ENCODE peak calls at places on chromosomes 16 and 17, in six cellular contexts. W is mesenchymal stem cell, Z is ovary, Q is neuronal stem cell, U is colonic mucosa, C is fibroblast of the aortic adventitia. J is an unnamed sample.

GRCh38 chr17:6496636-6497441 is 52.6 kb downstream of the PIMREG start:
- DNase-seq in W (no peak), Z (no peak), Q (no peak), U (no peak), C (no peak), J (no peak)

GRCh38 chr17:34987232-34987631 is 6.9 kb downstream of the LIG3 start:
- DNase-seq in W (no peak), Z (no peak), Q (no peak), U (no peak), C (no peak), J (no peak)

GRCh38 chr17:7173687-7174602 is 5.2 kb downstream of the ASGR1 start:
- DNase-seq in W (peak; percentile 27), Z (no peak), Q (peak; percentile 67), U (peak; percentile 57), C (no peak), J (no peak)

GRCh38 chr16:50160495-50161164 is 7.5 kb downstream of the TENT4B start:
- DNase-seq in W (no peak), Z (no peak), Q (no peak), U (no peak), C (peak; percentile 72), J (no peak)

GRCh38 chr17:40443988-40444899 is 994 bp downstream of the IGFBP4 start:
- DNase-seq in W (peak; percentile 50), Z (peak; percentile 28), Q (no peak), U (peak; percentile 49), C (peak; percentile 54), J (no peak)

GRCh38 chr17:55723488-55723848 is 804 bp upstream of the TMEM100 start:
- DNase-seq in W (no peak), Z (no peak), Q (no peak), U (no peak), C (no peak), J (no peak)

GRCh38 chr16:30924086-30924714 is 828 bp downstream of the FBXL19 start:
- DNase-seq in W (no peak), Z (peak; percentile 73), Q (peak; percentile 26), U (peak; percentile 39), C (no peak), J (no peak)

GRCh38 chr16:55929184-55929583 is 54.0 kb upstream of the CES5A start:
- DNase-seq in W (no peak), Z (no peak), Q (no peak), U (no peak), C (no peak), J (no peak)

GRCh38 chr17:71329310-71330098 is 791.3 kb upstream of the SOX9 start:
- DNase-seq in W (no peak), Z (no peak), Q (no peak), U (no peak), C (no peak), J (no peak)

GRCh38 chr16:65315004-65315398 is 193.1 kb upstream of the CDH11 start:
- DNase-seq in W (no peak), Z (peak; percentile 87), Q (no peak), U (peak; percentile 19), C (peak; percentile 92), J (no peak)

GRCh38 chr16:23962001-23962400 is 126.2 kb downstream of the PRKCB start:
- DNase-seq in W (no peak), Z (no peak), Q (no peak), U (no peak), C (no peak), J (no peak)

GRCh38 chr16:85819245-85819644 is 19.8 kb downstream of the COX4I1 start:
- DNase-seq in W (peak; percentile 84), Z (peak; percentile 45), Q (peak; percentile 87), U (peak; percentile 94), C (peak; percentile 76), J (peak; percentile 75)

GRCh38 chr16:88655733-88656281 is 5.0 kb upstream of the CYBA start:
- DNase-seq in W (no peak), Z (no peak), Q (no peak), U (no peak), C (no peak), J (no peak)
- H3K4me3 ChIP-seq in W (no peak overlapping the region), Z (no peak overlapping the region), Q (no peak overlapping the region), U (no peak overlapping the region), C (no peak overlapping the region), J (no peak overlapping the region)

GRCh38 chr17:78362671-78363070 is 2.8 kb upstream of the SOCS3 start:
- DNase-seq in W (no peak), Z (no peak), Q (no peak), U (no peak), C (no peak), J (no peak)

GRCh38 chr17:78359936-78360370 is at the start of gene SOCS3:
- DNase-seq in W (peak; percentile 98), Z (peak; percentile 94), Q (peak; percentile 96), U (peak; percentile 96), C (peak; percentile 96), J (peak; percentile 62)

GRCh38 chr17:78362232-78362631 is 2.4 kb upstream of the SOCS3 start:
- DNase-seq in W (no peak), Z (no peak), Q (no peak), U (no peak), C (no peak), J (no peak)

GRCh38 chr17:78360371-78361226 is 722 bp upstream of the SOCS3 start:
- DNase-seq in W (peak; percentile 85), Z (peak; percentile 96), Q (peak; percentile 91), U (peak; percentile 99), C (peak; percentile 82), J (no peak)

GRCh38 chr17:78361227-78361683 is 1.4 kb upstream of the SOCS3 start:
- DNase-seq in W (no peak), Z (no peak), Q (no peak), U (peak; percentile 25), C (no peak), J (no peak)
- H3K4me3 ChIP-seq in W (no peak overlapping the region), Z (no peak overlapping the region), Q (peak overlapping the region; percentile 62), U (peak overlapping the region; percentile 55), C (no peak overlapping the region), J (no peak overlapping the region)

GRCh38 chr16:27370318-27370717 is 31.7 kb upstream of the IL21R start:
- DNase-seq in W (no peak), Z (no peak), Q (no peak), U (no peak), C (no peak), J (no peak)
- H3K4me3 ChIP-seq in W (no peak overlapping the region), Z (no peak overlapping the region), Q (no peak overlapping the region), U (no peak overlapping the region), C (no peak overlapping the region), J (no peak overlapping the region)

DNA sequence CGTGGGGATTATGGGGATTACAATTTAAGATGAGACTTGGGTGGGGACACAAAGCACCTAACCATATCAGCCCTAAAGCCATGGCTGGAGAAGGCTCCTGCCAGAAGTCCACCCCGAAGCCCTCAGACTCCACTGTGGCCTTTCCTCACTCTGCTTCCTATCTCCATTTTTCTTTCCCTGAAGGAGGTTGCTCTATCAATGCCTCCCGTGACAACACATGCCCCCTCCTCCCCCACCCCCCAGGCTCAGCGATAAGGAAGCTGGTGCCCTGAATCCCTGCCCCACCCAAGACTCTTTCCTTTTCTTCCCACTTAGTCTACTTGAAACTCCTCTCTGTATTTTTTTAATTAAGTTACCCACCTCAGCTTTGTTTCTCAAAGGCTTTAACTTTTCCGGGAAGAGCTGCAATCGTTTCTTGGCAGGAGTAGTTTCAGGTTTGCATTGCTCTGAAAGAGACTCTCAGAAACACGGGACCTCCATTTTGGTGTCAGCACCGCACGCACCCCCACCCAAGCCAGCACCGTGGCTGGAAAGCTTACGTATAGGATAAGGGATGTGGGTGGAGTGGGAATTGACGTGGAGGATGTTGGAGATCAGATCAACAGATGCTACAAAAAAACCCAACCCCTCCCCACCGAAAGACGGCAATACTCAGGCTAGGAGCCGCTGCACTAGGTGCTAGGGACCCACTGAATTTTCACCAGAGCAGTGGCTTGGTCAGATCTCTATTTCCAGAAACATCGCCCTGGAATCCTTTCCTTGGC is 15.2 kb upstream of the CA4 start:
- DNase-seq in W (peak; percentile 57), Z (no peak), Q (no peak), U (peak; percentile 24), C (peak; percentile 59), J (no peak)
- H3K4me3 ChIP-seq in W (peak overlapping the region; percentile 67), Z (peak overlapping the region; percentile 49), Q (peak overlapping the region; percentile 87), U (peak overlapping the region; percentile 62), C (peak overlapping the region; percentile 90), J (peak overlapping the region; percentile 93)

GRCh38 chr16:9096416-9096952 is 5.0 kb downstream of the HAPSTR1 start:
- DNase-seq in W (no peak), Z (no peak), Q (no peak), U (no peak), C (no peak), J (no peak)

GRCh38 chr16:9097266-9098219 is 6.1 kb downstream of the HAPSTR1 start:
- DNase-seq in W (no peak), Z (no peak), Q (no peak), U (no peak), C (no peak), J (no peak)

GRCh38 chr16:9098377-9099090 is 7.1 kb downstream of the HAPSTR1 start:
- DNase-seq in W (no peak), Z (no peak), Q (no peak), U (no peak), C (no peak), J (no peak)

GRCh38 chr16:9095998-9096397 is 4.6 kb downstream of the HAPSTR1 start:
- DNase-seq in W (no peak), Z (no peak), Q (no peak), U (no peak), C (no peak), J (no peak)

GRCh38 chr16:9099131-9099625 is 7.7 kb downstream of the HAPSTR1 start:
- DNase-seq in W (peak; percentile 53), Z (no peak), Q (no peak), U (peak; percentile 40), C (peak; percentile 56), J (no peak)
- H3K4me3 ChIP-seq in W (no peak overlapping the region), Z (no peak overlapping the region), Q (no peak overlapping the region), U (no peak overlapping the region), C (no peak overlapping the region), J (no peak overlapping the region)

GRCh38 chr17:48997827-48998556 is 807 bp downstream of the IGF2BP1 start:
- DNase-seq in W (peak; percentile 52), Z (no peak), Q (no peak), U (no peak), C (no peak), J (no peak)

GRCh38 chr17:48996696-48997102 is 486 bp upstream of the IGF2BP1 start:
- DNase-seq in W (no peak), Z (no peak), Q (no peak), U (no peak), C (no peak), J (no peak)

GRCh38 chr17:49000943-49001342 is 3.8 kb downstream of the IGF2BP1 start:
- DNase-seq in W (no peak), Z (no peak), Q (no peak), U (no peak), C (no peak), J (no peak)

GRCh38 chr17:48997103-48997826 is at the start of gene IGF2BP1:
- DNase-seq in W (peak; percentile 88), Z (no peak), Q (peak; percentile 91), U (no peak), C (peak; percentile 43), J (peak; percentile 46)

GRCh38 chr17:48998557-48999440 is 1.6 kb downstream of the IGF2BP1 start:
- DNase-seq in W (peak; percentile 84), Z (no peak), Q (no peak), U (no peak), C (no peak), J (peak; percentile 53)
- H3K4me3 ChIP-seq in W (peak overlapping the region; percentile 85), Z (no peak overlapping the region), Q (peak overlapping the region; percentile 98), U (no peak overlapping the region), C (peak overlapping the region; percentile 68), J (peak overlapping the region; percentile 76)

J was measured in Jurkat, Clone E6-1.